ENCODE peak calls at places on chromosomes 16 and 17, in eight cellular contexts. D, K, M, Z, F, J, L and A are unnamed samples.
A peak's percentile ranks its signal among the peaks of the same experiment; 100 is the strongest.

GRCh38 chr16:56222482-56222997 is 31.3 kb downstream of the GNAO1 start:
- DNase-seq in F (no peak), L (no peak), Z (no peak), D (no peak), M (no peak), K (no peak), J (no peak), A (no peak)

GRCh38 chr16:15704545-15704987 is 54.5 kb downstream of the NDE1 start:
- DNase-seq in M (peak; percentile 53), L (peak; percentile 48), K (peak; percentile 72), Z (peak; percentile 62), D (peak; percentile 73), F (peak; percentile 65), J (peak; percentile 78), A (peak; percentile 5)

GRCh38 chr17:32879143-32879542 is 2.2 kb upstream of the MYO1D start:
- DNase-seq in K (no peak), J (no peak), Z (no peak), D (no peak), L (no peak), F (no peak), M (no peak), A (no peak)

GRCh38 chr17:60491771-60492170 is 34.3 kb downstream of the APPBP2 start:
- DNase-seq in D (no peak), F (no peak), M (no peak), K (no peak), J (no peak), Z (no peak), L (no peak), A (no peak)

GRCh38 chr16:77375396-77375795 is 59.4 kb downstream of the ADAMTS18 start:
- DNase-seq in D (no peak), J (no peak), M (no peak), F (no peak), K (no peak), Z (no peak), L (no peak), A (no peak)

GRCh38 chr17:63439682-63440081 is 6.4 kb downstream of the CYB561 start:
- DNase-seq in Z (no peak), K (no peak), J (no peak), L (no peak), D (no peak), M (no peak), F (peak; percentile 60), A (no peak)

GRCh38 chr17:8041249-8041928 is 2.5 kb downstream of the ALOX15B start:
- DNase-seq in J (no peak), K (peak; percentile 48), F (peak; percentile 71), D (peak; percentile 91), L (no peak), M (no peak), Z (peak; percentile 15), A (peak; percentile 56)

GRCh38 chr16:86996081-86996480 is 321.1 kb downstream of the C16orf95 start:
- DNase-seq in Z (no peak), K (no peak), L (no peak), J (no peak), D (no peak), M (no peak), F (no peak), A (no peak)

GRCh38 chr17:29384901-29385300 is 5.3 kb upstream of the TAOK1 start:
- DNase-seq in Z (no peak), L (no peak), F (no peak), K (no peak), M (no peak), J (no peak), D (no peak), A (peak; percentile 14)

GRCh38 chr17:42453544-42453943 is 5.1 kb upstream of the ATP6V0A1 start:
- DNase-seq in M (peak; percentile 17), K (no peak), F (no peak), J (no peak), Z (no peak), L (no peak), D (no peak), A (no peak)

GRCh38 chr17:77489898-77490265 is 349.1 kb downstream of the SEC14L1 start:
- DNase-seq in M (no peak), L (no peak), F (no peak), Z (no peak), J (peak; percentile 88), D (no peak), K (peak; percentile 74), A (no peak)

GRCh38 chr17:60640503-60640902 is 37.1 kb upstream of the BCAS3 start:
- DNase-seq in M (no peak), D (peak; percentile 22), K (no peak), F (peak; percentile 34), L (no peak), Z (no peak), J (no peak), A (no peak)

GRCh38 chr17:79954281-79955166 is 81.1 kb downstream of the TBC1D16 start:
- DNase-seq in Z (no peak), J (peak; percentile 4), D (no peak), F (no peak), M (no peak), L (no peak), K (no peak), A (no peak)

GRCh38 chr16:20799599-20799998 is 6.7 kb downstream of the ERI2 start:
- DNase-seq in J (no peak), Z (no peak), K (no peak), L (no peak), M (no peak), D (peak; percentile 34), F (no peak), A (peak; percentile 18)

GRCh38 chr16:50547340-50547865 is 793 bp upstream of the NKD1 start:
- DNase-seq in L (peak; percentile 22), F (peak; percentile 6), Z (peak; percentile 41), D (peak; percentile 9), M (no peak), K (peak; percentile 44), J (peak; percentile 51), A (no peak)